ENCODE peak calls at places on chromosomes 5 and 9, in nine cellular contexts. P is transverse colon, L is SK-N-SH, G is HepG2, R is esophagus muscularis mucosa, B is sigmoid colon, K is upper lobe of left lung, W is K562, T is GM12878. F is an unnamed sample.

GRCh38 chr9:75873707-75874106 is 16.8 kb upstream of the PCSK5 start:
- DNase-seq in P (no peak), L (no peak), G (no peak), R (no peak), B (no peak), K (no peak), W (no peak), T (no peak), F (no peak)

GRCh38 chr9:9142001-9142400 is 1342.4 kb upstream of the DMAC1 start:
- DNase-seq in P (no peak), L (no peak), G (no peak), R (no peak), B (no peak), K (no peak), W (no peak), T (no peak), F (no peak)

GRCh38 chr9:114925039-114925438 is 5.4 kb downstream of the TNFSF8 start:
- DNase-seq in P (no peak), L (no peak), G (no peak), R (no peak), B (no peak), K (no peak), W (no peak), T (no peak), F (no peak)

GRCh38 chr5:173302546-173303155 is 25.6 kb downstream of the STC2 start:
- DNase-seq in P (no peak), L (no peak), G (peak; percentile 44), R (no peak), B (no peak), K (no peak), W (peak; percentile 55), T (no peak), F (no peak)

GRCh38 chr9:89592963-89593775 is 11.6 kb upstream of the GADD45G start:
- DNase-seq in P (no peak), L (no peak), G (peak; percentile 66), R (peak; percentile 64), B (no peak), K (no peak), W (no peak), T (no peak), F (no peak)

GRCh38 chr9:37963936-37964739 is 60.2 kb upstream of the SLC25A51 start:
- DNase-seq in P (peak; percentile 52), L (no peak), G (peak; percentile 94), R (no peak), B (no peak), K (peak; percentile 75), W (no peak), T (no peak), F (peak; percentile 70)

GRCh38 chr5:50958852-50959457 is 292.5 kb downstream of the PARP8 start:
- DNase-seq in P (no peak), L (peak; percentile 59), G (peak; percentile 53), R (no peak), B (no peak), K (no peak), W (peak; percentile 54), T (no peak), F (no peak)

GRCh38 chr5:117094114-117094815 is 519.6 kb upstream of the SEMA6A start:
- DNase-seq in P (no peak), L (no peak), G (no peak), R (no peak), B (no peak), K (peak; percentile 64), W (no peak), T (no peak), F (no peak)

GRCh38 chr9:99237356-99237755 is 15.3 kb downstream of the SEC61B start:
- DNase-seq in P (no peak), L (no peak), G (no peak), R (no peak), B (no peak), K (no peak), W (no peak), T (no peak), F (no peak)

GRCh38 chr9:99234618-99235017 is 12.5 kb downstream of the SEC61B start:
- DNase-seq in P (no peak), L (no peak), G (no peak), R (no peak), B (no peak), K (no peak), W (no peak), T (no peak), F (no peak)

GRCh38 chr9:99235874-99236627 is 14.0 kb downstream of the SEC61B start:
- DNase-seq in P (peak; percentile 34), L (no peak), G (no peak), R (no peak), B (no peak), K (no peak), W (no peak), T (peak; percentile 82), F (no peak)

GRCh38 chr9:99235069-99235468 is 13.0 kb downstream of the SEC61B start:
- DNase-seq in P (no peak), L (no peak), G (no peak), R (no peak), B (no peak), K (no peak), W (no peak), T (no peak), F (no peak)

DNA sequence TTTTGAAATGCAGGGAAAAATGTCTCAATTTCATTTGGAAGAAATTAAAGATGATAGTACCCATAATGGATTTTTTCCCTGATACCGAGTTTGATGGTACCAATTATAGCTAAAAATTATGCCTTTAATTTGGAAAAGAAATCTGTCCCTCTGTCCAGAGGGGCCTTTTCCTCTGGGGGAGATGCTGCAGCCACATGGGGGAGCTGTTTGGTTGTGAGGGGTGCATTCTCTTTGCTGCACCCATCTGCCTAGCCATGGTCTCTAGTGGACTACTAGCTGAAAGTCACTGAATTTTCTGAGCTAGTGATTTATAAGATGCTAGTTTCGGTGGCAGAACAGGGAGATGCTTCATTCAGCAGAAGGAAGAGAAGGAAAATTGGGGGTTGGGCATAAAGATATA is 9.6 kb downstream of the SEC61B start:
- DNase-seq in P (no peak), L (peak; percentile 38), G (peak; percentile 9), R (peak; percentile 12), B (no peak), K (no peak), W (peak; percentile 46), T (peak; percentile 25), F (no peak)
- TF ChIP-seq CTCF in P (peak; percentile 25), L (peak; percentile 66), G (peak; percentile 61), R (no peak), B (no peak), K (no peak), W (peak; percentile 65), T (peak; percentile 90), F (no peak)

GRCh38 chr5:41151562-41151961 is 61.8 kb downstream of the C6 start:
- DNase-seq in P (no peak), L (no peak), G (no peak), R (no peak), B (no peak), K (no peak), W (no peak), T (no peak), F (no peak)

GRCh38 chr5:41157272-41157671 is 56.1 kb downstream of the C6 start:
- DNase-seq in P (no peak), L (peak; percentile 35), G (no peak), R (no peak), B (no peak), K (no peak), W (no peak), T (no peak), F (no peak)

GRCh38 chr5:41154491-41154890 is 58.8 kb downstream of the C6 start:
- DNase-seq in P (no peak), L (no peak), G (no peak), R (no peak), B (no peak), K (no peak), W (no peak), T (no peak), F (no peak)

GRCh38 chr5:41161271-41161670 is 52.1 kb downstream of the C6 start:
- DNase-seq in P (no peak), L (no peak), G (no peak), R (no peak), B (no peak), K (no peak), W (no peak), T (no peak), F (no peak)

DNA sequence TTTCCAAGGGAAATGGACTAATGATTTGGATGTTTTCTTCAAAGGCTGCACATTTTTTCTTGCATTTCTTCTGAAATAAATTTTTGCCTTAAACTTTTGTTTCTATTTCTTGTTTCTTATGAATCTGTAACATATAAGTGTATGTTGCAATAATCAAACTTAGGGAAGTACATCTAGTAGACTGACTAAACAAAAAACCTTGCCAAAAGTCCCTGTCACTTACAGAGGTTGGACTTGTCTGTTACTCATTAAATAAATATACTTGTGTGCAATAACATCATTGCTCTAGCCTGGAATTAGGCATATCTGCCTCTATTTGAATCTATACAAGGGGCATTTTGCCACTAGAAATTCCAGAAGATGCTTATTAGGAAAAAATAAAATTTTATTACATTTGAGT is 56.6 kb downstream of the C6 start:
- DNase-seq in P (no peak), L (no peak), G (no peak), R (no peak), B (no peak), K (no peak), W (no peak), T (no peak), F (no peak)
- TF ChIP-seq EP300 in P (no peak), L (no peak), G (no peak), R (no peak), B (no peak), K (no peak), W (no peak), T (no peak), F (no peak)

GRCh38 chr5:112626715-112627114 is 111.0 kb upstream of the APC start:
- DNase-seq in P (no peak), L (no peak), G (no peak), R (no peak), B (no peak), K (no peak), W (no peak), T (no peak), F (no peak)

GRCh38 chr5:112628219-112628618 is 109.5 kb upstream of the APC start:
- DNase-seq in P (no peak), L (no peak), G (no peak), R (no peak), B (no peak), K (no peak), W (no peak), T (no peak), F (no peak)

GRCh38 chr5:112626079-112626478 is 111.6 kb upstream of the APC start:
- DNase-seq in P (no peak), L (no peak), G (no peak), R (no peak), B (no peak), K (no peak), W (no peak), T (no peak), F (no peak)

GRCh38 chr5:112630246-112631009 is 107.3 kb upstream of the APC start:
- DNase-seq in P (no peak), L (no peak), G (no peak), R (no peak), B (no peak), K (no peak), W (no peak), T (no peak), F (no peak)

GRCh38 chr5:112625586-112625985 is 112.1 kb upstream of the APC start:
- DNase-seq in P (no peak), L (no peak), G (no peak), R (no peak), B (no peak), K (no peak), W (no peak), T (no peak), F (no peak)
- TF ChIP-seq POLR2AphosphoS5 in P (no peak), L (no peak), G (no peak), R (no peak), B (no peak), K (no peak), W (no peak), T (no peak), F (no peak)

DNA sequence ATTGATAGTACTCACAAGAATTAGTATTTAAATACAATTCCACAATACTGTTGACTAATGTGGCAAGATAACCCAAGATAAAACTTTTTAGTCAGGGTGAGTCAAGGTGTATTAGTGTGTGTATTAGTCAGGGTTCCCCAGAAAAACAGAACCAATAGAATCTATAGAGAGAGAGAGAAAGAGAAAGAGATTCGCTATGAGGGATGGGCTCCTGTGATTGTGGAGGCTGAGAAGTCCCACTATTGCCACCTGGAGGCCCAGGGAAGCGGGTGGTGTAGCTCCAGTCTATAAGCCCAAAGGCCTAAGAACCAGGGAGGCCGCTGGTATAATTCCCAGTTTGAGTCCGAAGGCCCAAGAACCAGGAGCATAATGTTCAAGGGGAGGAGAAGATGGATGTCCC is 10.0 kb upstream of the SHISAL2B start:
- DNase-seq in P (no peak), L (no peak), G (peak; percentile 6), R (no peak), B (no peak), K (no peak), W (peak; percentile 22), T (no peak), F (no peak)
- TF ChIP-seq CTCF in P (no peak), L (peak; percentile 19), G (peak; percentile 36), R (no peak), B (no peak), K (no peak), W (peak; percentile 25), T (no peak), F (no peak)